ENCODE peak calls at places on chromosome 9, in four cellular contexts. I is hepatocyte, G is neural progenitor cell, A is OCI-LY7. Y is an unnamed sample.
A peak's percentile ranks its signal among the peaks of the same experiment; 100 is the strongest.

GRCh38 chr9:91659529-91660294 is 236.1 kb upstream of the NFIL3 start:
- DNase-seq in I (peak; percentile 52), G (peak; percentile 53), A (no peak), Y (peak; percentile 23)

GRCh38 chr9:121956808-121957207 is 136.3 kb downstream of the TTLL11 start:
- DNase-seq in I (no peak), G (no peak), A (no peak), Y (peak; percentile 45)

GRCh38 chr9:113515862-113516261 is 52.3 kb downstream of the RGS3 start:
- DNase-seq in I (no peak), G (no peak), A (no peak), Y (no peak)

GRCh38 chr9:84002344-84002743 is 21.7 kb downstream of the RMI1 start:
- DNase-seq in I (no peak), G (no peak), A (no peak), Y (no peak)

GRCh38 chr9:37197158-37198033 is 77.0 kb downstream of the ZCCHC7 start:
- DNase-seq in I (peak; percentile 16), G (peak; percentile 76), A (peak; percentile 99), Y (peak; percentile 68)

GRCh38 chr9:124042168-124042775 is 30.7 kb downstream of the LHX2 start:
- DNase-seq in I (no peak), G (no peak), A (no peak), Y (no peak)

GRCh38 chr9:75071530-75072122 is 16.3 kb downstream of the NMRK1 start:
- DNase-seq in I (no peak), G (no peak), A (peak; percentile 60), Y (peak; percentile 82)

GRCh38 chr9:69976165-69976564 is 67.5 kb upstream of the MAMDC2 start:
- DNase-seq in I (no peak), G (no peak), A (no peak), Y (peak; percentile 56)

GRCh38 chr9:89497978-89498844 is at the start of gene SEMA4D:
- DNase-seq in I (peak; percentile 86), G (peak; percentile 89), A (peak; percentile 67), Y (peak; percentile 58)

GRCh38 chr9:70601000-70601929 is 186.8 kb upstream of the KLF9 start:
- DNase-seq in I (peak; percentile 87), G (no peak), A (no peak), Y (peak; percentile 22)

GRCh38 chr9:137294684-137295312 is 7.3 kb downstream of the NRARP start:
- DNase-seq in I (peak; percentile 56), G (peak; percentile 44), A (no peak), Y (peak; percentile 8)

GRCh38 chr9:2465921-2466460 is 155.6 kb upstream of the VLDLR start:
- DNase-seq in I (peak; percentile 76), G (no peak), A (no peak), Y (peak; percentile 51)

GRCh38 chr9:87793292-87793691 is 67.4 kb downstream of the CTSL start:
- DNase-seq in I (peak; percentile 69), G (no peak), A (no peak), Y (peak; percentile 56)

GRCh38 chr9:14715102-14715501 is 7.4 kb downstream of the CER1 start:
- DNase-seq in I (no peak), G (no peak), A (no peak), Y (no peak)

GRCh38 chr9:4464911-4465513 is 25.3 kb upstream of the SLC1A1 start:
- DNase-seq in I (no peak), G (no peak), A (no peak), Y (no peak)

GRCh38 chr9:112487799-112488345 is 1.2 kb downstream of the KIAA1958 start:
- DNase-seq in I (peak; percentile 13), G (peak; percentile 31), A (peak; percentile 13), Y (peak; percentile 5)

GRCh38 chr9:108850293-108850897 is 5.4 kb downstream of the ACTL7B start:
- DNase-seq in I (peak; percentile 37), G (no peak), A (peak; percentile 12), Y (peak; percentile 50)

GRCh38 chr9:96065482-96066251 is 190.2 kb downstream of the ERCC6L2 start:
- DNase-seq in I (no peak), G (no peak), A (no peak), Y (no peak)

GRCh38 chr9:127305450-127306226 is 41.1 kb downstream of the GARNL3 start:
- DNase-seq in I (no peak), G (no peak), A (no peak), Y (no peak)

GRCh38 chr9:118618744-118619299 is 750.4 kb downstream of the BRINP1 start:
- DNase-seq in I (no peak), G (no peak), A (no peak), Y (no peak)

GRCh38 chr9:75039804-75040203 is 11.7 kb upstream of the CARNMT1 start:
- DNase-seq in I (no peak), G (no peak), A (no peak), Y (no peak)

DNA sequence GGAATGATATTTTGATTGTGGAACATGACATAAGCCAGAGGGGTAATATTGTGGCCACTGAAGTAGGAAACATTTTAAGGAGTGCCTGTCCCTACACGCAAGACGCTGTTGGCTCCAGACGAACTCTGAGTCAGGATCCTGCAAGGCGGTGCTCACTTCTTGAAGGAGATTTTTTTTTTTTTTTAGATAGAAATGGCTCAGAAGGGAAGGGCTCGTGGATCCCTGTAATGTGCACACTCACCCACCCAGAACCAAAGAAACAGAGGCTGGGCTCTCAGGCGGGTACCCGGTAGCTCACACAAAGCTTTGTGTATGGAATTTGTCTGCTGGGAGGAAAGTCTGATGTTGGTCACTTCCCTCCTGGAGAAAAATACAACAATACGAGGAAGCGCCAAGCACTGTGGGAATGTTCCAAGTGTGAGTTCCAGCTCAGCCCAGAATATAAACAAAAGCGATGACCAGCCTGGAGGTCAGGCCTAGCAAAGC is 25.7 kb downstream of the RAPGEF1 start:
- DNase-seq in I (no peak), G (no peak), A (no peak), Y (peak; percentile 65)
- H3K79me2 ChIP-seq in I (peaks cover 97% of the 10 kb centered on the region), G (peaks cover 33% of the 10 kb centered on the region), A (peaks cover 99% of the 10 kb centered on the region), Y (peaks cover 25% of the 10 kb centered on the region)

GRCh38 chr9:93188426-93189368 is 4.8 kb downstream of the WNK2 start:
- DNase-seq in I (no peak), G (peak; percentile 38), A (no peak), Y (no peak)
- TF ChIP-seq EZH2phosphoT487 in I (no peak), G (no peak), A (no peak), Y (no peak)

GRCh38 chr9:106891286-106891685 is 28.3 kb downstream of the ZNF462 start:
- DNase-seq in I (no peak), G (peak; percentile 56), A (no peak), Y (no peak)

GRCh38 chr9:106890621-106891020 is 27.7 kb downstream of the ZNF462 start:
- DNase-seq in I (no peak), G (no peak), A (no peak), Y (peak; percentile 11)

GRCh38 chr9:106887066-106887465 is 24.1 kb downstream of the ZNF462 start:
- DNase-seq in I (no peak), G (no peak), A (no peak), Y (no peak)

GRCh38 chr9:106886111-106887046 is 23.4 kb downstream of the ZNF462 start:
- DNase-seq in I (no peak), G (no peak), A (no peak), Y (no peak)

GRCh38 chr9:106888992-106889631 is 26.1 kb downstream of the ZNF462 start:
- DNase-seq in I (no peak), G (no peak), A (no peak), Y (no peak)
- H3K79me2 ChIP-seq in I (peaks cover 90% of the 10 kb centered on the region), G (peaks cover 100% of the 10 kb centered on the region), A (no peaks in the 10 kb centered on the region), Y (peaks cover 88% of the 10 kb centered on the region)

DNA sequence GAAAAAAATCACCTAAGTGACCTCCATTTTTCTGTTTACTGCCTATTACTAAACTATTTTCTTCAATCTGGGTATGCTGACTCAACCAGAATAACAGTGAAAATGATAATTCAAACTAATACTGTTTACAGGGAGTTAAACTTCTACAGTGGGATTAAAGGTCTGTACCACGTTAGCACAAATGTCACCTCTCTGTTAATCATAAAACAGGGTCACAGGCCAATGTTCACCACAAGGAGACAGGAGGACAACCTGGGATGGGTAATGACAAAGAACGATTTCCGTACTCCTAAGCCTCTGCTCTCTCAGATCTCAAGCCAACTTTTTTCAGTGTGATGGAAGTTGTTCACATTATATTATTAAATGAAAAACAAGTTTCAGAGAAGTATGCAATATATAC is 2.3 kb downstream of the ALDOB start:
- DNase-seq in I (no peak), G (no peak), A (no peak), Y (no peak)
- TF ChIP-seq EZH2phosphoT487 in I (no peak), G (no peak), A (no peak), Y (no peak)

GRCh38 chr9:133950916-133951231 is 41.2 kb downstream of the VAV2 start:
- DNase-seq in I (no peak), G (no peak), A (no peak), Y (no peak)

GRCh38 chr9:133949486-133950061 is 42.5 kb downstream of the VAV2 start:
- DNase-seq in I (no peak), G (no peak), A (no peak), Y (no peak)

GRCh38 chr9:133952598-133953550 is 39.2 kb downstream of the VAV2 start:
- DNase-seq in I (no peak), G (no peak), A (no peak), Y (no peak)

GRCh38 chr9:133950206-133950915 is 41.8 kb downstream of the VAV2 start:
- DNase-seq in I (no peak), G (no peak), A (no peak), Y (no peak)

GRCh38 chr9:133951265-133951664 is 40.9 kb downstream of the VAV2 start:
- DNase-seq in I (no peak), G (no peak), A (no peak), Y (no peak)
- H3K79me2 ChIP-seq in I (peaks cover 90% of the 10 kb centered on the region), G (peaks cover 87% of the 10 kb centered on the region), A (no peaks in the 10 kb centered on the region), Y (peaks cover 9% of the 10 kb centered on the region)

GRCh38 chr9:16266648-16267276 is 603.7 kb downstream of the BNC2 start:
- DNase-seq in I (no peak), G (peak; percentile 13), A (no peak), Y (peak; percentile 22)

GRCh38 chr9:16267336-16268036 is 603.0 kb downstream of the BNC2 start:
- DNase-seq in I (peak; percentile 37), G (no peak), A (no peak), Y (peak; percentile 89)

GRCh38 chr9:16265671-16266070 is 604.8 kb downstream of the BNC2 start:
- DNase-seq in I (no peak), G (no peak), A (no peak), Y (no peak)

GRCh38 chr9:16271967-16272366 is 598.5 kb downstream of the BNC2 start:
- DNase-seq in I (no peak), G (no peak), A (no peak), Y (no peak)

GRCh38 chr9:16268037-16269010 is 602.1 kb downstream of the BNC2 start:
- DNase-seq in I (no peak), G (no peak), A (no peak), Y (no peak)
- TF ChIP-seq EZH2phosphoT487 in I (no peak), G (no peak), A (no peak), Y (no peak)